ENCODE peak calls at places on chromosomes 11 and 22, in four cellular contexts. One of them, this sample, is unnamed. For H3K4me1 and H3K36me3, the result is how much of the 10 kb centered on the place peaks cover.

GRCh38 chr22:42764895-42765363 is 44.3 kb upstream of the A4GALT start:
- DNase-seq in thoracic aorta: no peak
- DNase-seq in tibial artery: no peak
- DNase-seq in tibial nerve: no peak
- DNase-seq in this sample: no peak

GRCh38 chr11:106917973-106918372 is 100.3 kb downstream of the GUCY1A2 start:
- DNase-seq in tibial nerve: no peak
- DNase-seq in thoracic aorta: no peak
- DNase-seq in tibial artery: no peak
- DNase-seq in this sample: no peak

GRCh38 chr11:35295751-35296150 is 123.6 kb downstream of the SLC1A2 start:
- DNase-seq in tibial nerve: no peak
- DNase-seq in tibial artery: no peak
- DNase-seq in thoracic aorta: no peak
- DNase-seq in this sample: no peak

GRCh38 chr22:34877506-34877905 is 188.5 kb upstream of the ISX start:
- DNase-seq in tibial artery: no peak
- DNase-seq in thoracic aorta: no peak
- DNase-seq in tibial nerve: no peak
- DNase-seq in this sample: no peak

GRCh38 chr22:39090426-39091064 is 6.5 kb upstream of the APOBEC3H start:
- DNase-seq in thoracic aorta: no peak
- DNase-seq in tibial nerve: no peak
- DNase-seq in tibial artery: no peak
- DNase-seq in this sample: peak

GRCh38 chr22:17706451-17706900 is 67.8 kb downstream of the BID start:
- DNase-seq in thoracic aorta: peak
- DNase-seq in tibial artery: peak
- DNase-seq in tibial nerve: peak
- DNase-seq in this sample: peak

GRCh38 chr22:41435560-41435959 is 11.0 kb downstream of the TOB2 start:
- DNase-seq in tibial artery: no peak
- DNase-seq in tibial nerve: no peak
- DNase-seq in thoracic aorta: no peak
- DNase-seq in this sample: no peak

GRCh38 chr11:69804769-69805508 is 14.3 kb downstream of the FGF3 start:
- DNase-seq in tibial artery: no peak
- DNase-seq in tibial nerve: no peak
- DNase-seq in thoracic aorta: no peak
- DNase-seq in this sample: no peak

GRCh38 chr11:5038336-5038735 is 8.0 kb upstream of the OR52J3 start:
- DNase-seq in thoracic aorta: no peak
- DNase-seq in tibial nerve: no peak
- DNase-seq in tibial artery: no peak
- DNase-seq in this sample: no peak

GRCh38 chr11:127859941-127860354 is 727.4 kb downstream of the ETS1 start:
- DNase-seq in tibial artery: no peak
- DNase-seq in thoracic aorta: no peak
- DNase-seq in tibial nerve: no peak
- DNase-seq in this sample: no peak

GRCh38 chr22:32050678-32051515 is 7.8 kb downstream of the SLC5A1 start:
- DNase-seq in tibial nerve: peak
- DNase-seq in thoracic aorta: no peak
- DNase-seq in tibial artery: no peak
- DNase-seq in this sample: peak

GRCh38 chr11:73295996-73296318 is 12.1 kb upstream of the ARHGEF17 start:
- DNase-seq in tibial nerve: no peak
- DNase-seq in thoracic aorta: no peak
- DNase-seq in tibial artery: no peak
- DNase-seq in this sample: no peak

GRCh38 chr11:64959498-64959897 is 12.4 kb downstream of the MAJIN start:
- DNase-seq in tibial artery: no peak
- DNase-seq in tibial nerve: no peak
- DNase-seq in thoracic aorta: no peak
- DNase-seq in this sample: no peak

GRCh38 chr11:2791521-2792375 is 92.0 kb upstream of the KCNQ1OT1 start:
- DNase-seq in tibial nerve: no peak
- DNase-seq in tibial artery: peak
- DNase-seq in thoracic aorta: no peak
- DNase-seq in this sample: no peak

GRCh38 chr11:115420524-115420923 is 83.7 kb downstream of the CADM1 start:
- DNase-seq in tibial artery: no peak
- DNase-seq in thoracic aorta: no peak
- DNase-seq in tibial nerve: no peak
- DNase-seq in this sample: no peak

GRCh38 chr22:40524392-40525249 is 111.9 kb downstream of the MRTFA start:
- DNase-seq in tibial nerve: no peak
- DNase-seq in thoracic aorta: no peak
- DNase-seq in tibial artery: no peak
- DNase-seq in this sample: no peak

GRCh38 chr11:64060861-64061444 is 25.2 kb downstream of the FLRT1 start:
- DNase-seq in tibial artery: no peak
- DNase-seq in tibial nerve: no peak
- DNase-seq in thoracic aorta: no peak
- DNase-seq in this sample: peak

GRCh38 chr22:41574847-41575381 is 14.1 kb downstream of the CSDC2 start:
- DNase-seq in thoracic aorta: no peak
- DNase-seq in tibial artery: peak
- DNase-seq in tibial nerve: peak
- DNase-seq in this sample: no peak

GRCh38 chr22:44392446-44392921 is 79.7 kb upstream of the SHISAL1 start:
- DNase-seq in tibial nerve: no peak
- DNase-seq in thoracic aorta: no peak
- DNase-seq in tibial artery: peak
- DNase-seq in this sample: no peak

GRCh38 chr11:9562716-9563115 is 10.8 kb upstream of the WEE1 start:
- DNase-seq in thoracic aorta: no peak
- DNase-seq in tibial artery: no peak
- DNase-seq in tibial nerve: no peak
- DNase-seq in this sample: no peak

GRCh38 chr22:36350751-36351594 is 36.8 kb downstream of the MYH9 start:
- DNase-seq in thoracic aorta: no peak
- DNase-seq in tibial nerve: no peak
- DNase-seq in tibial artery: peak
- DNase-seq in this sample: no peak

GRCh38 chr11:75938543-75938942 is 123.5 kb downstream of the UVRAG start:
- DNase-seq in thoracic aorta: no peak
- DNase-seq in tibial artery: no peak
- DNase-seq in tibial nerve: no peak
- DNase-seq in this sample: no peak

GRCh38 chr11:118843518-118843917 is 40.2 kb upstream of the CXCR5 start:
- DNase-seq in thoracic aorta: no peak
- DNase-seq in tibial nerve: no peak
- DNase-seq in tibial artery: no peak
- DNase-seq in this sample: no peak

GRCh38 chr11:118842369-118842768 is 41.3 kb upstream of the CXCR5 start:
- DNase-seq in tibial nerve: no peak
- DNase-seq in thoracic aorta: no peak
- DNase-seq in tibial artery: no peak
- DNase-seq in this sample: no peak

GRCh38 chr11:118846181-118846946 is 37.3 kb upstream of the CXCR5 start:
- DNase-seq in thoracic aorta: no peak
- DNase-seq in tibial artery: no peak
- DNase-seq in tibial nerve: no peak
- DNase-seq in this sample: no peak

GRCh38 chr11:118841469-118842222 is 42.0 kb upstream of the CXCR5 start:
- DNase-seq in tibial nerve: no peak
- DNase-seq in thoracic aorta: no peak
- DNase-seq in tibial artery: no peak
- DNase-seq in this sample: peak

DNA sequence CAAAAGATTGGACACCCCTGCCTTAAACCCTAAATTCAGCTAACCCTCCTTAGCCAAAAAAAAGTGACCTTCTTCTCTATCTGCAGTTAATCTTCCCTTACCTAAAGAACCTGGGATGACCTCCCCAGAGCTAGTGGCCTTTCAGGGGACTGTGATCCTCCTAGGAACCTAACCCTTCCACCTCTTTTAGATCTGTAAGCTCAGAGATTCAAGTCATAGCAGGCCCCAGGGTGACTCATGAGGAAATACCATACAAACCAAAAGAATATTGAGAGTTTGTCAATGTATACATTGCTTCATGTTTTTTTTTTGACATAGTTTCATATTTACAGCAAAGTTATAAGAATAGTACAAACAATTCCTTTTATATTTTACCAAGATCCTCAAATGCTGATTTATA is 38.3 kb upstream of the CXCR5 start:
- DNase-seq in thoracic aorta: no peak
- DNase-seq in tibial artery: no peak
- DNase-seq in tibial nerve: no peak
- DNase-seq in this sample: no peak
- H3K4me3 ChIP-seq in thoracic aorta: no peak
- H3K4me3 ChIP-seq in tibial artery: no peak
- H3K4me3 ChIP-seq in tibial nerve: no peak
- H3K4me3 ChIP-seq in this sample: no peak

DNA sequence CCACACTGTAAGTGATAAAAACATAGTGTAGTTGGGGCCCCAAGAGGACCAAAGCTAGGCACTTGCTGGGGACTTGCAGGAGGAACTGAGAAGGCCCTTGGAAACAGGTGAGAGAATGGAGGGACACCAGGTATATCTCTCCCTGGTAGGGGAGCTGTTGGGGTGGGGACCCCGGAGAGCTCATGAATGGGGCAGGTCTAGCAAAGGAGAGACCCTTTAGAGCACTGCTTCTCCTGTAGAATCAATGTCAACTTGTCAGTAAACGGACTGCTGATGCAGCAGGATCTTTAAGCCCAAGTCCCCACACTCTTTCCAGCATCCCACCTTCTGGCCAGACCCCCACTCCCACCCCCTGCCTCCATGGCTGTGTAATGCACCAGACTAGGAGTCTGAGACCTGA is 109.6 kb upstream of the THY1 start:
- DNase-seq in tibial artery: peak
- DNase-seq in tibial nerve: no peak
- DNase-seq in thoracic aorta: no peak
- DNase-seq in this sample: no peak
- H3K4me1 ChIP-seq in tibial artery: under half
- H3K4me1 ChIP-seq in tibial nerve: under half
- H3K4me1 ChIP-seq in thoracic aorta: under half
- H3K4me1 ChIP-seq in this sample: under half

DNA sequence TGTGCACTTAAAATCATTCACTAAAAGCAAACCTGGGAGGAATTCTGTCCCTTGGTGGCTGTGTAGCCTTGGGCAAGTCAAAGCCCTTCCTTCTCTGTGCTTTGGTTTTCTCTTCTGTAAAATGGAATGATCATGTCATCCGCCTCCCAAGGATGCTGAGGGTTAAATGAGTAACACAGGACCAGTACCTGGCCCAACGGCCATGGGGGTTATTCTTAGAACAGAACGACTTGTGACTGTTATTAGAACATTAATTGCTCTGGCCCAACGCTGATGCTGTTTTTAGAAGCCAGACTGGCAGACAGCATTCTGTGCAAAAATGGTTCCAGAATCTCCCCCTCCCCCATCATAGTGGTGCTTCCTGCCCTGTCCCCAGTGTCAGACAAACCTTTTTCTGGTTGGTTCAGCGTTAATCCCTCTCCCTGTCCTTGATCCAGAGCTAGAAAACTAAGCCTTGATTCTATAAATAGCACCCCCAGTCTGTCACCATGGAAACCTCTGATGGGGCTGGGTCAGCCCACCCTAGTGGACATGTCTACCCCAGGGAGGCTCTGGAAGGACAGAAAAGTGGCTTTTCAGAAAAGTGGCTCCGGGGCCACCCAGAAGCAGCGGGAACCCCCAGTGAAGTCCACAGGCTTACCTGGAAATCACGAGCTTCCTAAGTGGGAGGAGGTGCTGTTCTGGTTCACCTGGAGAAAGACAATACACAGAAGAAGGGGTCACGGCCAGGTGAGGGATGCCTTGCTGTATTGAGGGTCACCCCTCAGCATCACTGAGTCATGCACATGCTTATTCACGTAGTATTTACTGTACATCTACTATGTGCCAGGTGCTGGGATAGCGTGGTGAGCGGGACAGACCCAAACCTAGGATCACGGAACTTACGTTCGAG is 15.5 kb upstream of the TFIP11 start:
- DNase-seq in tibial artery: no peak
- DNase-seq in tibial nerve: no peak
- DNase-seq in thoracic aorta: no peak
- DNase-seq in this sample: no peak
- H3K36me3 ChIP-seq in tibial artery: under half
- H3K36me3 ChIP-seq in tibial nerve: under half
- H3K36me3 ChIP-seq in thoracic aorta: under half
- H3K36me3 ChIP-seq in this sample: under half

GRCh38 chr22:49606562-49606961 is 221.1 kb downstream of the BRD1 start:
- DNase-seq in tibial nerve: no peak
- DNase-seq in thoracic aorta: no peak
- DNase-seq in tibial artery: peak
- DNase-seq in this sample: no peak
- H3K4me3 ChIP-seq in tibial nerve: no peak
- H3K4me3 ChIP-seq in thoracic aorta: no peak
- H3K4me3 ChIP-seq in tibial artery: no peak
- H3K4me3 ChIP-seq in this sample: no peak

GRCh38 chr11:20021212-20021611 is 139.1 kb downstream of the DBX1 start:
- DNase-seq in thoracic aorta: no peak
- DNase-seq in tibial nerve: no peak
- DNase-seq in tibial artery: no peak
- DNase-seq in this sample: no peak

GRCh38 chr11:20020198-20020597 is 140.1 kb downstream of the DBX1 start:
- DNase-seq in tibial artery: no peak
- DNase-seq in thoracic aorta: no peak
- DNase-seq in tibial nerve: no peak
- DNase-seq in this sample: no peak

GRCh38 chr11:20022363-20023081 is 137.8 kb downstream of the DBX1 start:
- DNase-seq in tibial nerve: no peak
- DNase-seq in thoracic aorta: no peak
- DNase-seq in tibial artery: no peak
- DNase-seq in this sample: no peak

GRCh38 chr11:20021771-20022362 is 138.4 kb downstream of the DBX1 start:
- DNase-seq in tibial nerve: no peak
- DNase-seq in tibial artery: no peak
- DNase-seq in thoracic aorta: no peak
- DNase-seq in this sample: no peak

GRCh38 chr11:20020716-20021115 is 139.6 kb downstream of the DBX1 start:
- DNase-seq in tibial nerve: no peak
- DNase-seq in thoracic aorta: no peak
- DNase-seq in tibial artery: no peak
- DNase-seq in this sample: no peak
- H3K4me1 ChIP-seq in tibial nerve: under half
- H3K4me1 ChIP-seq in thoracic aorta: half or more
- H3K4me1 ChIP-seq in tibial artery: under half
- H3K4me1 ChIP-seq in this sample: under half

This sample was measured in CD4-positive, alpha-beta memory T cell.